ENCODE peak calls at places on chromosomes 1 and 21, in eight cellular contexts. Q, K, L, F, M, A, J and N are unnamed samples.

GRCh38 chr1:17948594-17948993 is 159.0 kb upstream of the IGSF21 start:
- DNase-seq in L (no peak), K (no peak), A (no peak), F (no peak), M (no peak), Q (no peak), J (no peak), N (no peak)

GRCh38 chr1:103948526-103948925 is 198.8 kb downstream of the AMY1C start:
- DNase-seq in A (no peak), L (no peak), K (no peak), Q (no peak), J (no peak), M (no peak), F (peak), N (no peak)

GRCh38 chr1:7588457-7588827 is 182.7 kb upstream of the VAMP3 start:
- DNase-seq in M (no peak), Q (no peak), L (no peak), K (no peak), J (no peak), A (no peak), F (no peak), N (no peak)

GRCh38 chr1:23010734-23011449 is 4.8 kb downstream of the TEX46 start:
- DNase-seq in A (no peak), F (peak), M (no peak), K (no peak), Q (no peak), L (no peak), J (no peak), N (peak)

GRCh38 chr1:59994302-59995198 is 68.0 kb upstream of the CYP2J2 start:
- DNase-seq in F (peak), Q (no peak), A (no peak), L (peak), M (no peak), J (no peak), K (no peak), N (peak)

GRCh38 chr1:205257735-205258134 is 30.0 kb downstream of the TMCC2 start:
- DNase-seq in A (no peak), F (no peak), M (no peak), Q (no peak), J (no peak), K (no peak), L (no peak), N (no peak)

GRCh38 chr1:44808063-44808937 is at the start of gene BTBD19:
- DNase-seq in F (peak), K (no peak), L (peak), J (peak), M (peak), Q (peak), A (no peak), N (peak)

GRCh38 chr1:217066794-217067193 is 343.6 kb upstream of the ESRRG start:
- DNase-seq in A (no peak), F (no peak), L (no peak), M (no peak), J (no peak), Q (no peak), K (no peak), N (no peak)

GRCh38 chr1:99004270-99005141 is at the start of gene PLPPR5:
- DNase-seq in L (no peak), Q (no peak), F (peak), A (no peak), J (no peak), M (no peak), K (no peak), N (peak)

GRCh38 chr1:228374711-228375577 is 31.7 kb downstream of the TRIM11 start:
- DNase-seq in K (no peak), M (no peak), L (peak), F (no peak), J (no peak), A (no peak), Q (no peak), N (no peak)

GRCh38 chr1:46084553-46085448 is 47.6 kb downstream of the PIK3R3 start:
- DNase-seq in Q (no peak), A (no peak), L (no peak), K (no peak), F (peak), M (no peak), J (no peak), N (no peak)

GRCh38 chr1:36023098-36023769 is 60.7 kb upstream of the TEKT2 start:
- DNase-seq in J (no peak), Q (no peak), K (no peak), F (no peak), M (no peak), A (no peak), L (no peak), N (no peak)

GRCh38 chr1:203129501-203130231 is 2.1 kb downstream of the ADORA1 start:
- DNase-seq in K (no peak), F (peak), M (no peak), Q (no peak), J (no peak), A (no peak), L (peak), N (no peak)

GRCh38 chr1:985126-985525 is 3.2 kb upstream of the PERM1 start:
- DNase-seq in L (no peak), J (no peak), M (no peak), F (no peak), K (no peak), Q (no peak), A (no peak), N (no peak)

GRCh38 chr1:217482356-217483102 is 148.4 kb downstream of the GPATCH2 start:
- DNase-seq in F (peak), M (peak), J (peak), K (no peak), Q (no peak), A (no peak), L (no peak), N (no peak)

GRCh38 chr1:242530761-242531160 is 6.3 kb upstream of the PLD5 start:
- DNase-seq in L (no peak), Q (no peak), F (no peak), J (no peak), A (no peak), M (no peak), K (no peak), N (peak)

GRCh38 chr1:206814716-206815341 is 42.5 kb upstream of the IL10 start:
- DNase-seq in Q (no peak), J (no peak), K (no peak), F (peak), M (no peak), L (no peak), A (no peak), N (peak)

GRCh38 chr1:82921759-82922158 is 1077.2 kb downstream of the TTLL7 start:
- DNase-seq in K (no peak), Q (no peak), A (no peak), M (no peak), L (no peak), F (no peak), J (no peak), N (no peak)

GRCh38 chr1:47569681-47570470 is 132.0 kb downstream of the FOXD2 start:
- DNase-seq in M (no peak), K (no peak), Q (no peak), F (peak), A (no peak), J (no peak), L (peak), N (peak)

GRCh38 chr1:173052681-173053196 is 2.0 kb upstream of the TNFSF18 start:
- DNase-seq in Q (no peak), L (peak), A (no peak), J (no peak), F (no peak), M (no peak), K (no peak), N (no peak)

GRCh38 chr1:205262706-205263105 is 35.0 kb downstream of the TMCC2 start:
- DNase-seq in F (no peak), M (no peak), K (no peak), J (no peak), A (no peak), Q (no peak), L (no peak), N (no peak)

GRCh38 chr1:92872719-92873118 is 40.9 kb downstream of the RPL5 start:
- DNase-seq in A (no peak), K (no peak), Q (no peak), M (no peak), L (no peak), J (no peak), F (no peak), N (no peak)

GRCh38 chr1:74731399-74732052 is 1.3 kb downstream of the CRYZ start:
- DNase-seq in L (peak), K (no peak), J (no peak), Q (no peak), A (no peak), M (no peak), F (peak), N (peak)

GRCh38 chr1:91608876-91609275 is 108.2 kb downstream of the CDC7 start:
- DNase-seq in M (no peak), Q (no peak), A (no peak), J (no peak), F (peak), K (no peak), L (no peak), N (peak)

GRCh38 chr1:6464514-6464836 is 1.5 kb downstream of the TNFRSF25 start:
- DNase-seq in F (no peak), L (peak), Q (no peak), A (no peak), K (no peak), J (no peak), M (no peak), N (no peak)

GRCh38 chr21:36553406-36553805 is 73.5 kb upstream of the CLDN14 start:
- DNase-seq in Q (no peak), J (no peak), A (no peak), M (no peak), L (no peak), F (no peak), K (no peak), N (no peak)

GRCh38 chr1:34132161-34132420 is 32.9 kb downstream of the CSMD2 start:
- DNase-seq in J (no peak), L (no peak), A (no peak), Q (no peak), K (no peak), M (no peak), F (no peak), N (no peak)

GRCh38 chr1:47637111-47637685 is 199.4 kb downstream of the FOXD2 start:
- DNase-seq in F (no peak), J (no peak), L (no peak), A (no peak), Q (no peak), M (no peak), K (no peak), N (no peak)

GRCh38 chr1:176055398-176055797 is 151.7 kb downstream of the COP1 start:
- DNase-seq in K (no peak), J (no peak), Q (no peak), A (no peak), M (no peak), F (no peak), L (no peak), N (no peak)

GRCh38 chr1:231818342-231818741 is 191.8 kb downstream of the DISC1 start:
- DNase-seq in J (no peak), F (no peak), K (no peak), Q (no peak), L (no peak), A (no peak), M (no peak), N (no peak)

GRCh38 chr1:224502459-224503160 is 68.0 kb upstream of the WDR26 start:
- DNase-seq in F (no peak), A (no peak), L (peak), M (no peak), K (peak), Q (peak), J (no peak), N (no peak)

GRCh38 chr1:5949074-5949760 is 43.0 kb downstream of the NPHP4 start:
- DNase-seq in J (no peak), Q (no peak), M (no peak), L (no peak), A (no peak), K (no peak), F (no peak), N (peak)